ENCODE peak calls at places on chromosomes 12 and 14, in seven cellular contexts. One of them, this sample, is unnamed.

GRCh38 chr12:89873745-89874144 is 165.1 kb upstream of the ATP2B1 start:
- DNase-seq in glomerular endothelial cell: no peak
- DNase-seq in heart left ventricle: peak
- DNase-seq in EH: peak
- DNase-seq in brain microvascular endothelial cell: no peak
- DNase-seq in stimulated activated CD4-positive, alpha-beta T cell treated with anti-CD3 and anti-CD28 coated beads, Interleukin-4, amount 100 ng/mL, for 4 hours: no peak
- DNase-seq in pancreas: no peak
- DNase-seq in this sample: no peak

GRCh38 chr14:46691819-46692218 is 40.2 kb upstream of the RPL10L start:
- DNase-seq in glomerular endothelial cell: no peak
- DNase-seq in heart left ventricle: no peak
- DNase-seq in EH: no peak
- DNase-seq in brain microvascular endothelial cell: no peak
- DNase-seq in stimulated activated CD4-positive, alpha-beta T cell treated with anti-CD3 and anti-CD28 coated beads, Interleukin-4, amount 100 ng/mL, for 4 hours: no peak
- DNase-seq in pancreas: no peak
- DNase-seq in this sample: no peak

GRCh38 chr14:70709726-70710382 is 68.1 kb downstream of the TTC9 start:
- DNase-seq in glomerular endothelial cell: no peak
- DNase-seq in heart left ventricle: no peak
- DNase-seq in EH: no peak
- DNase-seq in brain microvascular endothelial cell: no peak
- DNase-seq in stimulated activated CD4-positive, alpha-beta T cell treated with anti-CD3 and anti-CD28 coated beads, Interleukin-4, amount 100 ng/mL, for 4 hours: no peak
- DNase-seq in pancreas: no peak
- DNase-seq in this sample: no peak

GRCh38 chr14:54709444-54709843 is 142.5 kb downstream of the SAMD4A start:
- DNase-seq in glomerular endothelial cell: no peak
- DNase-seq in heart left ventricle: no peak
- DNase-seq in EH: no peak
- DNase-seq in brain microvascular endothelial cell: no peak
- DNase-seq in stimulated activated CD4-positive, alpha-beta T cell treated with anti-CD3 and anti-CD28 coated beads, Interleukin-4, amount 100 ng/mL, for 4 hours: no peak
- DNase-seq in pancreas: no peak
- DNase-seq in this sample: no peak

GRCh38 chr12:108784270-108784669 is 53.0 kb upstream of the CORO1C start:
- DNase-seq in glomerular endothelial cell: no peak
- DNase-seq in heart left ventricle: no peak
- DNase-seq in EH: no peak
- DNase-seq in brain microvascular endothelial cell: no peak
- DNase-seq in stimulated activated CD4-positive, alpha-beta T cell treated with anti-CD3 and anti-CD28 coated beads, Interleukin-4, amount 100 ng/mL, for 4 hours: no peak
- DNase-seq in pancreas: no peak
- DNase-seq in this sample: no peak

GRCh38 chr14:49882826-49883694 is 9.8 kb upstream of the ARF6 start:
- DNase-seq in glomerular endothelial cell: no peak
- DNase-seq in heart left ventricle: no peak
- DNase-seq in EH: peak
- DNase-seq in brain microvascular endothelial cell: peak
- DNase-seq in stimulated activated CD4-positive, alpha-beta T cell treated with anti-CD3 and anti-CD28 coated beads, Interleukin-4, amount 100 ng/mL, for 4 hours: no peak
- DNase-seq in pancreas: no peak
- DNase-seq in this sample: no peak

GRCh38 chr12:6376079-6376941 is 947 bp upstream of the SCNN1A start:
- DNase-seq in glomerular endothelial cell: no peak
- DNase-seq in heart left ventricle: peak
- DNase-seq in EH: peak
- DNase-seq in brain microvascular endothelial cell: peak
- DNase-seq in stimulated activated CD4-positive, alpha-beta T cell treated with anti-CD3 and anti-CD28 coated beads, Interleukin-4, amount 100 ng/mL, for 4 hours: no peak
- DNase-seq in pancreas: no peak
- DNase-seq in this sample: no peak

GRCh38 chr12:124361074-124361965 is 66.4 kb downstream of the RFLNA start:
- DNase-seq in glomerular endothelial cell: no peak
- DNase-seq in heart left ventricle: no peak
- DNase-seq in EH: no peak
- DNase-seq in brain microvascular endothelial cell: no peak
- DNase-seq in stimulated activated CD4-positive, alpha-beta T cell treated with anti-CD3 and anti-CD28 coated beads, Interleukin-4, amount 100 ng/mL, for 4 hours: no peak
- DNase-seq in pancreas: no peak
- DNase-seq in this sample: no peak

GRCh38 chr12:50597200-50598195 is 92.7 kb downstream of the DIP2B start:
- DNase-seq in glomerular endothelial cell: peak
- DNase-seq in heart left ventricle: no peak
- DNase-seq in EH: peak
- DNase-seq in brain microvascular endothelial cell: peak
- DNase-seq in stimulated activated CD4-positive, alpha-beta T cell treated with anti-CD3 and anti-CD28 coated beads, Interleukin-4, amount 100 ng/mL, for 4 hours: peak
- DNase-seq in pancreas: no peak
- DNase-seq in this sample: no peak

GRCh38 chr14:90720336-90720735 is 95.9 kb downstream of the TTC7B start:
- DNase-seq in glomerular endothelial cell: no peak
- DNase-seq in heart left ventricle: no peak
- DNase-seq in EH: no peak
- DNase-seq in brain microvascular endothelial cell: peak
- DNase-seq in stimulated activated CD4-positive, alpha-beta T cell treated with anti-CD3 and anti-CD28 coated beads, Interleukin-4, amount 100 ng/mL, for 4 hours: no peak
- DNase-seq in pancreas: no peak
- DNase-seq in this sample: peak

GRCh38 chr12:75592086-75592485 is 80.7 kb upstream of the KRR1 start:
- DNase-seq in glomerular endothelial cell: no peak
- DNase-seq in heart left ventricle: no peak
- DNase-seq in EH: no peak
- DNase-seq in brain microvascular endothelial cell: no peak
- DNase-seq in stimulated activated CD4-positive, alpha-beta T cell treated with anti-CD3 and anti-CD28 coated beads, Interleukin-4, amount 100 ng/mL, for 4 hours: no peak
- DNase-seq in pancreas: no peak
- DNase-seq in this sample: no peak

This sample was measured in heart right ventricle.